ENCODE peak calls at places on chromosomes 4 and X, in nine cellular contexts. One of them, this sample, is unnamed.

GRCh38 chrX:38087594-38087993 is 81.2 kb downstream of the SYTL5 start:
- DNase-seq in LoVo: no peak
- DNase-seq in central memory CD4-positive, alpha-beta T cell: no peak
- DNase-seq in endodermal cell: no peak
- DNase-seq in AG10803: no peak
- DNase-seq in kidney glomerular epithelial cell: no peak
- DNase-seq in neural crest cell: no peak
- DNase-seq in foreskin fibroblast: no peak
- DNase-seq in GM13977: no peak
- DNase-seq in this sample: no peak

GRCh38 chr4:165514739-165515138 is 135.9 kb downstream of the CPE start:
- DNase-seq in foreskin fibroblast: no peak
- DNase-seq in neural crest cell: no peak
- DNase-seq in endodermal cell: no peak
- DNase-seq in central memory CD4-positive, alpha-beta T cell: no peak
- DNase-seq in kidney glomerular epithelial cell: no peak
- DNase-seq in AG10803: no peak
- DNase-seq in GM13977: no peak
- DNase-seq in LoVo: no peak
- DNase-seq in this sample: no peak

GRCh38 chr4:53633608-53634007 is 42.3 kb upstream of the LNX1 start:
- DNase-seq in kidney glomerular epithelial cell: no peak
- DNase-seq in GM13977: no peak
- DNase-seq in foreskin fibroblast: peak
- DNase-seq in AG10803: peak
- DNase-seq in central memory CD4-positive, alpha-beta T cell: no peak
- DNase-seq in neural crest cell: no peak
- DNase-seq in endodermal cell: no peak
- DNase-seq in LoVo: no peak
- DNase-seq in this sample: no peak

GRCh38 chr4:151458148-151458547 is 49.2 kb downstream of the FHIP1A start:
- DNase-seq in kidney glomerular epithelial cell: no peak
- DNase-seq in endodermal cell: no peak
- DNase-seq in foreskin fibroblast: no peak
- DNase-seq in AG10803: no peak
- DNase-seq in neural crest cell: no peak
- DNase-seq in central memory CD4-positive, alpha-beta T cell: no peak
- DNase-seq in GM13977: no peak
- DNase-seq in LoVo: no peak
- DNase-seq in this sample: no peak

GRCh38 chrX:82218361-82218760 is 1016.5 kb downstream of the SH3BGRL start:
- DNase-seq in endodermal cell: peak
- DNase-seq in kidney glomerular epithelial cell: no peak
- DNase-seq in AG10803: peak
- DNase-seq in LoVo: peak
- DNase-seq in neural crest cell: no peak
- DNase-seq in GM13977: peak
- DNase-seq in central memory CD4-positive, alpha-beta T cell: peak
- DNase-seq in foreskin fibroblast: no peak
- DNase-seq in this sample: peak

GRCh38 chr4:39576268-39576667 is 49.0 kb upstream of the UGDH start:
- DNase-seq in neural crest cell: no peak
- DNase-seq in central memory CD4-positive, alpha-beta T cell: no peak
- DNase-seq in kidney glomerular epithelial cell: no peak
- DNase-seq in LoVo: no peak
- DNase-seq in GM13977: peak
- DNase-seq in foreskin fibroblast: no peak
- DNase-seq in AG10803: peak
- DNase-seq in endodermal cell: no peak
- DNase-seq in this sample: no peak

GRCh38 chr4:178395798-178396197 is 953.6 kb upstream of the AGA start:
- DNase-seq in GM13977: no peak
- DNase-seq in kidney glomerular epithelial cell: no peak
- DNase-seq in LoVo: no peak
- DNase-seq in endodermal cell: peak
- DNase-seq in neural crest cell: no peak
- DNase-seq in foreskin fibroblast: no peak
- DNase-seq in central memory CD4-positive, alpha-beta T cell: no peak
- DNase-seq in AG10803: no peak
- DNase-seq in this sample: peak

GRCh38 chr4:84938316-84938715 is 28.2 kb downstream of the WDFY3 start:
- DNase-seq in foreskin fibroblast: peak
- DNase-seq in central memory CD4-positive, alpha-beta T cell: no peak
- DNase-seq in LoVo: no peak
- DNase-seq in endodermal cell: no peak
- DNase-seq in GM13977: no peak
- DNase-seq in kidney glomerular epithelial cell: peak
- DNase-seq in neural crest cell: no peak
- DNase-seq in AG10803: peak
- DNase-seq in this sample: no peak

GRCh38 chr4:37742149-37742548 is 56.0 kb upstream of the RELL1 start:
- DNase-seq in neural crest cell: no peak
- DNase-seq in GM13977: no peak
- DNase-seq in foreskin fibroblast: no peak
- DNase-seq in kidney glomerular epithelial cell: peak
- DNase-seq in LoVo: no peak
- DNase-seq in central memory CD4-positive, alpha-beta T cell: no peak
- DNase-seq in endodermal cell: no peak
- DNase-seq in AG10803: no peak
- DNase-seq in this sample: no peak

GRCh38 chrX:91108761-91109160 is 325.9 kb upstream of the PABPC5 start:
- DNase-seq in endodermal cell: no peak
- DNase-seq in kidney glomerular epithelial cell: no peak
- DNase-seq in AG10803: no peak
- DNase-seq in neural crest cell: no peak
- DNase-seq in foreskin fibroblast: no peak
- DNase-seq in GM13977: no peak
- DNase-seq in central memory CD4-positive, alpha-beta T cell: no peak
- DNase-seq in LoVo: no peak
- DNase-seq in this sample: no peak

GRCh38 chrX:114798902-114799301 is 215.0 kb downstream of the HTR2C start:
- DNase-seq in endodermal cell: no peak
- DNase-seq in foreskin fibroblast: peak
- DNase-seq in kidney glomerular epithelial cell: no peak
- DNase-seq in central memory CD4-positive, alpha-beta T cell: no peak
- DNase-seq in AG10803: peak
- DNase-seq in GM13977: no peak
- DNase-seq in LoVo: peak
- DNase-seq in neural crest cell: no peak
- DNase-seq in this sample: no peak

GRCh38 chrX:147875866-147876596 is 35.7 kb upstream of the FMR1 start:
- DNase-seq in endodermal cell: no peak
- DNase-seq in GM13977: no peak
- DNase-seq in AG10803: no peak
- DNase-seq in neural crest cell: no peak
- DNase-seq in kidney glomerular epithelial cell: peak
- DNase-seq in central memory CD4-positive, alpha-beta T cell: no peak
- DNase-seq in foreskin fibroblast: no peak
- DNase-seq in LoVo: peak
- DNase-seq in this sample: no peak

GRCh38 chr4:97103252-97103651 is 1040.0 kb downstream of the STPG2 start:
- DNase-seq in neural crest cell: no peak
- DNase-seq in kidney glomerular epithelial cell: no peak
- DNase-seq in endodermal cell: no peak
- DNase-seq in central memory CD4-positive, alpha-beta T cell: no peak
- DNase-seq in GM13977: no peak
- DNase-seq in AG10803: no peak
- DNase-seq in LoVo: no peak
- DNase-seq in foreskin fibroblast: no peak
- DNase-seq in this sample: no peak

GRCh38 chr4:146243141-146243882 is 29.0 kb downstream of the REELD1 start:
- DNase-seq in foreskin fibroblast: no peak
- DNase-seq in AG10803: no peak
- DNase-seq in LoVo: no peak
- DNase-seq in GM13977: peak
- DNase-seq in central memory CD4-positive, alpha-beta T cell: peak
- DNase-seq in endodermal cell: peak
- DNase-seq in kidney glomerular epithelial cell: no peak
- DNase-seq in neural crest cell: no peak
- DNase-seq in this sample: no peak

GRCh38 chr4:106986486-106986885 is 49.6 kb downstream of the DKK2 start:
- DNase-seq in AG10803: peak
- DNase-seq in central memory CD4-positive, alpha-beta T cell: no peak
- DNase-seq in neural crest cell: no peak
- DNase-seq in LoVo: no peak
- DNase-seq in endodermal cell: no peak
- DNase-seq in kidney glomerular epithelial cell: peak
- DNase-seq in foreskin fibroblast: peak
- DNase-seq in GM13977: no peak
- DNase-seq in this sample: no peak

GRCh38 chr4:25767877-25768475 is 94.8 kb downstream of the SEL1L3 start:
- DNase-seq in GM13977: peak
- DNase-seq in LoVo: peak
- DNase-seq in foreskin fibroblast: peak
- DNase-seq in neural crest cell: peak
- DNase-seq in endodermal cell: peak
- DNase-seq in central memory CD4-positive, alpha-beta T cell: no peak
- DNase-seq in kidney glomerular epithelial cell: peak
- DNase-seq in AG10803: peak
- DNase-seq in this sample: peak

GRCh38 chrX:139126493-139126892 is 404.0 kb upstream of the F9 start:
- DNase-seq in neural crest cell: no peak
- DNase-seq in GM13977: peak
- DNase-seq in central memory CD4-positive, alpha-beta T cell: no peak
- DNase-seq in kidney glomerular epithelial cell: peak
- DNase-seq in AG10803: no peak
- DNase-seq in foreskin fibroblast: no peak
- DNase-seq in LoVo: no peak
- DNase-seq in endodermal cell: peak
- DNase-seq in this sample: peak

GRCh38 chr4:123234966-123235365 is 161.6 kb upstream of the SPRY1 start:
- DNase-seq in central memory CD4-positive, alpha-beta T cell: no peak
- DNase-seq in foreskin fibroblast: no peak
- DNase-seq in kidney glomerular epithelial cell: no peak
- DNase-seq in AG10803: peak
- DNase-seq in LoVo: no peak
- DNase-seq in GM13977: no peak
- DNase-seq in neural crest cell: no peak
- DNase-seq in endodermal cell: no peak
- DNase-seq in this sample: no peak

GRCh38 chr4:48913346-48913745 is 6.8 kb upstream of the OCIAD2 start:
- DNase-seq in foreskin fibroblast: peak
- DNase-seq in LoVo: no peak
- DNase-seq in neural crest cell: no peak
- DNase-seq in kidney glomerular epithelial cell: no peak
- DNase-seq in central memory CD4-positive, alpha-beta T cell: no peak
- DNase-seq in AG10803: peak
- DNase-seq in GM13977: no peak
- DNase-seq in endodermal cell: no peak
- DNase-seq in this sample: no peak

GRCh38 chr4:165343353-165344191 is 16.1 kb downstream of the MSMO1 start:
- DNase-seq in kidney glomerular epithelial cell: no peak
- DNase-seq in LoVo: peak
- DNase-seq in central memory CD4-positive, alpha-beta T cell: no peak
- DNase-seq in endodermal cell: peak
- DNase-seq in neural crest cell: no peak
- DNase-seq in GM13977: no peak
- DNase-seq in AG10803: no peak
- DNase-seq in foreskin fibroblast: no peak
- DNase-seq in this sample: no peak

GRCh38 chr4:150782921-150783320 is 201.0 kb downstream of the MAB21L2 start:
- DNase-seq in central memory CD4-positive, alpha-beta T cell: no peak
- DNase-seq in foreskin fibroblast: peak
- DNase-seq in AG10803: peak
- DNase-seq in LoVo: no peak
- DNase-seq in GM13977: no peak
- DNase-seq in neural crest cell: no peak
- DNase-seq in kidney glomerular epithelial cell: no peak
- DNase-seq in endodermal cell: no peak
- DNase-seq in this sample: peak

GRCh38 chr4:112859456-112860184 is 189.8 kb upstream of the ANK2 start:
- DNase-seq in neural crest cell: no peak
- DNase-seq in AG10803: no peak
- DNase-seq in central memory CD4-positive, alpha-beta T cell: no peak
- DNase-seq in kidney glomerular epithelial cell: no peak
- DNase-seq in endodermal cell: no peak
- DNase-seq in LoVo: no peak
- DNase-seq in GM13977: no peak
- DNase-seq in foreskin fibroblast: no peak
- DNase-seq in this sample: no peak

GRCh38 chrX:144683247-144683646 is 564.1 kb upstream of the SPANXN1 start:
- DNase-seq in LoVo: no peak
- DNase-seq in GM13977: no peak
- DNase-seq in foreskin fibroblast: no peak
- DNase-seq in AG10803: no peak
- DNase-seq in kidney glomerular epithelial cell: no peak
- DNase-seq in central memory CD4-positive, alpha-beta T cell: no peak
- DNase-seq in neural crest cell: no peak
- DNase-seq in endodermal cell: no peak
- DNase-seq in this sample: no peak

GRCh38 chr4:150078996-150079581 is 844 bp downstream of the DCLK2 start:
- DNase-seq in central memory CD4-positive, alpha-beta T cell: no peak
- DNase-seq in neural crest cell: peak
- DNase-seq in foreskin fibroblast: peak
- DNase-seq in GM13977: peak
- DNase-seq in endodermal cell: peak
- DNase-seq in kidney glomerular epithelial cell: peak
- DNase-seq in AG10803: peak
- DNase-seq in LoVo: peak
- DNase-seq in this sample: peak

GRCh38 chr4:85756938-85757337 is 282.0 kb downstream of the ARHGAP24 start:
- DNase-seq in central memory CD4-positive, alpha-beta T cell: no peak
- DNase-seq in foreskin fibroblast: peak
- DNase-seq in kidney glomerular epithelial cell: no peak
- DNase-seq in endodermal cell: peak
- DNase-seq in LoVo: no peak
- DNase-seq in GM13977: peak
- DNase-seq in neural crest cell: no peak
- DNase-seq in AG10803: peak
- DNase-seq in this sample: peak

This sample was measured in HAP-1.